ENCODE peak calls at places on chromosomes 12 and 14, in nine cellular contexts. X, B, J, E, O, L, F, Y and Z are unnamed samples.

GRCh38 chr12:56271031-56271430 is 4.3 kb downstream of the COQ10A start:
- DNase-seq in X (peak), B (no peak), J (peak), E (no peak), O (no peak), L (no peak), F (no peak), Y (no peak), Z (peak)

GRCh38 chr12:109770104-109770860 is 56.7 kb downstream of the FAM222A start:
- DNase-seq in X (no peak), B (no peak), J (no peak), E (no peak), O (peak), L (no peak), F (no peak), Y (no peak), Z (no peak)

GRCh38 chr12:110545812-110546211 is 37.3 kb downstream of the PPTC7 start:
- DNase-seq in X (no peak), B (no peak), J (peak), E (no peak), O (no peak), L (no peak), F (no peak), Y (no peak), Z (no peak)

GRCh38 chr12:117857632-117858274 is 111.0 kb downstream of the KSR2 start:
- DNase-seq in X (peak), B (peak), J (peak), E (peak), O (no peak), L (no peak), F (peak), Y (peak), Z (peak)

GRCh38 chr12:42315108-42315507 is 10.8 kb downstream of the ZCRB1 start:
- DNase-seq in X (no peak), B (no peak), J (no peak), E (no peak), O (no peak), L (no peak), F (no peak), Y (no peak), Z (no peak)

GRCh38 chr14:81137316-81137715 is 83.4 kb downstream of the GTF2A1 start:
- DNase-seq in X (peak), B (no peak), J (peak), E (no peak), O (no peak), L (no peak), F (no peak), Y (peak), Z (peak)

GRCh38 chr12:131057722-131058515 is 104.2 kb downstream of the ADGRD1 start:
- DNase-seq in X (no peak), B (no peak), J (no peak), E (no peak), O (no peak), L (no peak), F (no peak), Y (no peak), Z (no peak)

GRCh38 chr14:92403981-92404380 is 81.0 kb downstream of the SLC24A4 start:
- DNase-seq in X (peak), B (no peak), J (no peak), E (no peak), O (no peak), L (no peak), F (no peak), Y (no peak), Z (no peak)

GRCh38 chr12:26987634-26988424 is 26.4 kb downstream of the TM7SF3 start:
- DNase-seq in X (no peak), B (no peak), J (peak), E (peak), O (peak), L (no peak), F (no peak), Y (no peak), Z (peak)

GRCh38 chr14:59087240-59087639 is 101.2 kb upstream of the DAAM1 start:
- DNase-seq in X (no peak), B (no peak), J (no peak), E (no peak), O (no peak), L (no peak), F (no peak), Y (no peak), Z (no peak)

GRCh38 chr12:127273621-127274020 is 993.3 kb upstream of the TMEM132C start:
- DNase-seq in X (no peak), B (no peak), J (peak), E (no peak), O (no peak), L (no peak), F (no peak), Y (peak), Z (no peak)

GRCh38 chr12:12081836-12082497 is 11.2 kb downstream of the BCL2L14 start:
- DNase-seq in X (peak), B (no peak), J (peak), E (peak), O (peak), L (no peak), F (no peak), Y (peak), Z (peak)

GRCh38 chr12:117064049-117064448 is 35.2 kb downstream of the TESC start:
- DNase-seq in X (no peak), B (no peak), J (no peak), E (no peak), O (no peak), L (no peak), F (no peak), Y (no peak), Z (no peak)